ENCODE peak calls at places on chromosomes 4 and X, in nine cellular contexts. One of them, this sample, is unnamed.

GRCh38 chr4:3291969-3292570 is 751 bp upstream of the RGS12 start:
- DNase-seq in left ventricle myocardium inferior: peak; percentile 68
- DNase-seq in neural crest cell: peak; percentile 36
- DNase-seq in GM13976: no peak
- DNase-seq in fibroblast of lung: peak; percentile 20
- DNase-seq in fibroblast of mammary gland: peak; percentile 11
- DNase-seq in endothelial cell of umbilical vein: no peak
- DNase-seq in HCT116: peak; percentile 8
- DNase-seq in WTC11: peak; percentile 43
- DNase-seq in this sample: peak; percentile 87

GRCh38 chr4:37682701-37683401 is 3.3 kb downstream of the RELL1 start:
- DNase-seq in left ventricle myocardium inferior: no peak
- DNase-seq in neural crest cell: no peak
- DNase-seq in GM13976: peak; percentile 36
- DNase-seq in fibroblast of lung: no peak
- DNase-seq in fibroblast of mammary gland: no peak
- DNase-seq in endothelial cell of umbilical vein: peak; percentile 44
- DNase-seq in HCT116: no peak
- DNase-seq in WTC11: no peak
- DNase-seq in this sample: no peak

GRCh38 chr4:118124977-118125376 is 90.7 kb downstream of the NDST3 start:
- DNase-seq in left ventricle myocardium inferior: no peak
- DNase-seq in neural crest cell: no peak
- DNase-seq in GM13976: no peak
- DNase-seq in fibroblast of lung: no peak
- DNase-seq in fibroblast of mammary gland: no peak
- DNase-seq in endothelial cell of umbilical vein: peak; percentile 12
- DNase-seq in HCT116: no peak
- DNase-seq in WTC11: no peak
- DNase-seq in this sample: no peak

GRCh38 chr4:169870507-169870906 is 112.8 kb upstream of the HPF1 start:
- DNase-seq in left ventricle myocardium inferior: no peak
- DNase-seq in neural crest cell: no peak
- DNase-seq in GM13976: no peak
- DNase-seq in fibroblast of lung: no peak
- DNase-seq in fibroblast of mammary gland: no peak
- DNase-seq in endothelial cell of umbilical vein: no peak
- DNase-seq in HCT116: no peak
- DNase-seq in WTC11: no peak
- DNase-seq in this sample: no peak

GRCh38 chrX:17813277-17813676 is 47.8 kb downstream of the RAI2 start:
- DNase-seq in left ventricle myocardium inferior: no peak
- DNase-seq in neural crest cell: no peak
- DNase-seq in GM13976: no peak
- DNase-seq in fibroblast of lung: no peak
- DNase-seq in fibroblast of mammary gland: no peak
- DNase-seq in endothelial cell of umbilical vein: no peak
- DNase-seq in HCT116: no peak
- DNase-seq in WTC11: no peak
- DNase-seq in this sample: no peak

GRCh38 chr4:7155611-7156071 is 36.7 kb upstream of the SORCS2 start:
- DNase-seq in left ventricle myocardium inferior: peak; percentile 31
- DNase-seq in neural crest cell: no peak
- DNase-seq in GM13976: no peak
- DNase-seq in fibroblast of lung: no peak
- DNase-seq in fibroblast of mammary gland: peak; percentile 56
- DNase-seq in endothelial cell of umbilical vein: peak; percentile 7
- DNase-seq in HCT116: no peak
- DNase-seq in WTC11: no peak
- DNase-seq in this sample: no peak

GRCh38 chr4:142236268-142236667 is 599.9 kb downstream of the IL15 start:
- DNase-seq in left ventricle myocardium inferior: no peak
- DNase-seq in neural crest cell: no peak
- DNase-seq in GM13976: no peak
- DNase-seq in fibroblast of lung: no peak
- DNase-seq in fibroblast of mammary gland: no peak
- DNase-seq in endothelial cell of umbilical vein: no peak
- DNase-seq in HCT116: no peak
- DNase-seq in WTC11: no peak
- DNase-seq in this sample: no peak

GRCh38 chr4:13968723-13969122 is 341.2 kb upstream of the BOD1L1 start:
- DNase-seq in left ventricle myocardium inferior: no peak
- DNase-seq in neural crest cell: no peak
- DNase-seq in GM13976: no peak
- DNase-seq in fibroblast of lung: peak; percentile 17
- DNase-seq in fibroblast of mammary gland: no peak
- DNase-seq in endothelial cell of umbilical vein: no peak
- DNase-seq in HCT116: no peak
- DNase-seq in WTC11: no peak
- DNase-seq in this sample: no peak

GRCh38 chr4:173252024-173252935 is 81.9 kb downstream of the HMGB2 start:
- DNase-seq in left ventricle myocardium inferior: peak; percentile 33
- DNase-seq in neural crest cell: no peak
- DNase-seq in GM13976: no peak
- DNase-seq in fibroblast of lung: peak; percentile 99
- DNase-seq in fibroblast of mammary gland: peak; percentile 99
- DNase-seq in endothelial cell of umbilical vein: peak; percentile 99
- DNase-seq in HCT116: peak; percentile 99
- DNase-seq in WTC11: peak; percentile 17
- DNase-seq in this sample: peak; percentile 92

GRCh38 chr4:15470149-15470520 is 453 bp downstream of the CC2D2A start:
- DNase-seq in left ventricle myocardium inferior: no peak
- DNase-seq in neural crest cell: no peak
- DNase-seq in GM13976: no peak
- DNase-seq in fibroblast of lung: peak; percentile 30
- DNase-seq in fibroblast of mammary gland: no peak
- DNase-seq in endothelial cell of umbilical vein: no peak
- DNase-seq in HCT116: no peak
- DNase-seq in WTC11: no peak
- DNase-seq in this sample: no peak

GRCh38 chr4:2296621-2297601 is 35.0 kb upstream of the MXD4 start:
- DNase-seq in left ventricle myocardium inferior: no peak
- DNase-seq in neural crest cell: no peak
- DNase-seq in GM13976: no peak
- DNase-seq in fibroblast of lung: no peak
- DNase-seq in fibroblast of mammary gland: no peak
- DNase-seq in endothelial cell of umbilical vein: no peak
- DNase-seq in HCT116: no peak
- DNase-seq in WTC11: no peak
- DNase-seq in this sample: no peak

DNA sequence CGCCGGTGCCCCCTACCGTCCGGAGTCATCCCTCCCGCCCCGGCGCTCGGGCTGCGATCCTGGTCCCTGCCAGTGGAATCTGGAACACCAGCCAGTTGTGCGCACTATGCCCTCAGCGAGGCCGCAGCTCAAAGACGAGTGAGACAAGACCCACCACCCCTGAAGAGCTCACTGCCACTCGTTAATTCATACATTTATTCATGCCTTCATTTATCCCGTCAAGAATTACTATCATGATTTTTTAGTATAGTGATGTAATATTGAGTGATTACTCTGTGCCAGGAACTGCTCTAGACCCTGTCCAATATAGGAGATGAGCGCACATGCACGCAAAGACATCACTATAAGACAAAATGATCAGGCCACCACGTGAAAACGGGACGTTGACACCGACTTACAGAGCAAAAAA is 252 bp upstream of the PPA2 start:
- DNase-seq in left ventricle myocardium inferior: peak; percentile 89
- DNase-seq in neural crest cell: peak; percentile 82
- DNase-seq in GM13976: no peak
- DNase-seq in fibroblast of lung: peak; percentile 82
- DNase-seq in fibroblast of mammary gland: peak; percentile 78
- DNase-seq in endothelial cell of umbilical vein: peak; percentile 89
- DNase-seq in HCT116: no peak
- DNase-seq in WTC11: peak; percentile 86
- DNase-seq in this sample: peak; percentile 95
- TF ChIP-seq CTCF in left ventricle myocardium inferior: peak; percentile 93
- TF ChIP-seq CTCF in neural crest cell: peak; percentile 88
- TF ChIP-seq CTCF in GM13976: peak; percentile 96
- TF ChIP-seq CTCF in fibroblast of lung: peak; percentile 82
- TF ChIP-seq CTCF in fibroblast of mammary gland: peak; percentile 55
- TF ChIP-seq CTCF in endothelial cell of umbilical vein: peak; percentile 93
- TF ChIP-seq CTCF in HCT116: peak; percentile 75
- TF ChIP-seq CTCF in WTC11: peak; percentile 60
- TF ChIP-seq CTCF in this sample: peak; percentile 93

DNA sequence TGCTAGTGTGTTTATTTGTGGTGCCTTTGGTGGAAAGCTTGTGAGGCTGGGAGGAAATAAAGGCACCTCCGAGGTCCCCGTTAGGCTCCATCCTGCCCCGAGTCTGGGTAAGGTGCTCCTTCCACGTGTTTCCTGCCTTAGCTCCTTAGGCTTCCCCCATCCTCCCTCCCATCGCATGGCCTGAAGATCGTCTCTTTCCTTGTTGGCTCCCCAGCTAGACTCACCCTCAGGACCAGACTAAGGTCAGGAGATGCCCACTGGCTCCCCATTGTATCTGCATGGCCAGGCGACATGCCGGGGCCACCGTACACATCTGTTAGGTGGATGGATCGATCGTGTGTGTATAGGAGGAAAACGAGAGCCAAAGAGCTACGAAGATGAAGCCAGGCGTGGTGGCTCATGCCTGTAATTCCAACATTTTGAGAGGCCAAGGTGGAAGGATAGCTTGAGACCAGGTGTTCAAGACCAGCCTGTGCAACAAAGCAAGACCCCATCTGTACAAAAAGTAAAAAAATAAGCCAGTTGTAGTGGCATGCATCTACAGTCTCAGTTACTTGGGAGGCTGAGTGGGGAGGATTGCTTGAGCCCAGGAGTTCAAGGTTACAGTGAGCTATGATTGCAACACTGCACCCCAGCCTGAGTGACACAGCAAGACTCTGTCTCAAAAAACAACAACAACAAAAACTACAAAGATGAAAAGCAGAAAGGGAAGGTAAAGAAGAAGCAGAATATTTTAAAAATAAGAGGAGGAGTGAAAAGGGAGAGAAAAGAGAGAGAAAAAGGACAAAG is 53.7 kb downstream of the SEPSECS start:
- DNase-seq in left ventricle myocardium inferior: no peak
- DNase-seq in neural crest cell: no peak
- DNase-seq in GM13976: peak; percentile 3
- DNase-seq in fibroblast of lung: no peak
- DNase-seq in fibroblast of mammary gland: no peak
- DNase-seq in endothelial cell of umbilical vein: no peak
- DNase-seq in HCT116: no peak
- DNase-seq in WTC11: no peak
- DNase-seq in this sample: peak; percentile 68
- TF ChIP-seq CTCF in left ventricle myocardium inferior: no peak
- TF ChIP-seq CTCF in neural crest cell: no peak
- TF ChIP-seq CTCF in GM13976: no peak
- TF ChIP-seq CTCF in fibroblast of lung: no peak
- TF ChIP-seq CTCF in fibroblast of mammary gland: no peak
- TF ChIP-seq CTCF in endothelial cell of umbilical vein: no peak
- TF ChIP-seq CTCF in HCT116: no peak
- TF ChIP-seq CTCF in WTC11: no peak
- TF ChIP-seq CTCF in this sample: no peak

GRCh38 chr4:29972121-29972520 is 748.0 kb upstream of the PCDH7 start:
- DNase-seq in left ventricle myocardium inferior: no peak
- DNase-seq in neural crest cell: no peak
- DNase-seq in GM13976: no peak
- DNase-seq in fibroblast of lung: no peak
- DNase-seq in fibroblast of mammary gland: peak; percentile 10
- DNase-seq in endothelial cell of umbilical vein: no peak
- DNase-seq in HCT116: no peak
- DNase-seq in WTC11: no peak
- DNase-seq in this sample: no peak

GRCh38 chr4:29966386-29966785 is 753.8 kb upstream of the PCDH7 start:
- DNase-seq in left ventricle myocardium inferior: no peak
- DNase-seq in neural crest cell: no peak
- DNase-seq in GM13976: no peak
- DNase-seq in fibroblast of lung: no peak
- DNase-seq in fibroblast of mammary gland: no peak
- DNase-seq in endothelial cell of umbilical vein: no peak
- DNase-seq in HCT116: no peak
- DNase-seq in WTC11: no peak
- DNase-seq in this sample: no peak

DNA sequence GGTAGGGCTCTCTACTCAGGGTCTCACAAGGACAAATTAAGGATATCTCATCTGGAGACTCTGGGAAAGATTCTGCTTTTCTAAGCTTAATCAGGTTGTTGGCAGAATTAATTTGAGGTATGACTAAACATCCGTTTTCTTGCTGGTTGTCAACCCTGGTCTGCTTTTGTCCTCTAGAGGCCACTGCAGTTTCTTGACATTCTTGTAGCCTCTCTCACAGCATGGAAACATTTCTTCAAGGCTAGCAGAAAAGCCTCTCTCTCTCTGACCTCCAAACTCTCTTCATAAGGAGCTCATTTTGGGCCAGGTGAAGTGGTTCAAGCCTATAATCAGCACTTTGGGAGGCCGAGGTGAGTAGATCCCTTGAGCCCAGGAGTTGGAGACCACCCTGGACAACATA is 749.5 kb upstream of the PCDH7 start:
- DNase-seq in left ventricle myocardium inferior: no peak
- DNase-seq in neural crest cell: no peak
- DNase-seq in GM13976: no peak
- DNase-seq in fibroblast of lung: peak; percentile 18
- DNase-seq in fibroblast of mammary gland: peak; percentile 2
- DNase-seq in endothelial cell of umbilical vein: peak; percentile 7
- DNase-seq in HCT116: peak; percentile 37
- DNase-seq in WTC11: no peak
- DNase-seq in this sample: no peak
- TF ChIP-seq CTCF in left ventricle myocardium inferior: no peak
- TF ChIP-seq CTCF in neural crest cell: peak; percentile 39
- TF ChIP-seq CTCF in GM13976: no peak
- TF ChIP-seq CTCF in fibroblast of lung: peak; percentile 50
- TF ChIP-seq CTCF in fibroblast of mammary gland: peak; percentile 15
- TF ChIP-seq CTCF in endothelial cell of umbilical vein: no peak
- TF ChIP-seq CTCF in HCT116: peak; percentile 66
- TF ChIP-seq CTCF in WTC11: no peak
- TF ChIP-seq CTCF in this sample: peak; percentile 63

DNA sequence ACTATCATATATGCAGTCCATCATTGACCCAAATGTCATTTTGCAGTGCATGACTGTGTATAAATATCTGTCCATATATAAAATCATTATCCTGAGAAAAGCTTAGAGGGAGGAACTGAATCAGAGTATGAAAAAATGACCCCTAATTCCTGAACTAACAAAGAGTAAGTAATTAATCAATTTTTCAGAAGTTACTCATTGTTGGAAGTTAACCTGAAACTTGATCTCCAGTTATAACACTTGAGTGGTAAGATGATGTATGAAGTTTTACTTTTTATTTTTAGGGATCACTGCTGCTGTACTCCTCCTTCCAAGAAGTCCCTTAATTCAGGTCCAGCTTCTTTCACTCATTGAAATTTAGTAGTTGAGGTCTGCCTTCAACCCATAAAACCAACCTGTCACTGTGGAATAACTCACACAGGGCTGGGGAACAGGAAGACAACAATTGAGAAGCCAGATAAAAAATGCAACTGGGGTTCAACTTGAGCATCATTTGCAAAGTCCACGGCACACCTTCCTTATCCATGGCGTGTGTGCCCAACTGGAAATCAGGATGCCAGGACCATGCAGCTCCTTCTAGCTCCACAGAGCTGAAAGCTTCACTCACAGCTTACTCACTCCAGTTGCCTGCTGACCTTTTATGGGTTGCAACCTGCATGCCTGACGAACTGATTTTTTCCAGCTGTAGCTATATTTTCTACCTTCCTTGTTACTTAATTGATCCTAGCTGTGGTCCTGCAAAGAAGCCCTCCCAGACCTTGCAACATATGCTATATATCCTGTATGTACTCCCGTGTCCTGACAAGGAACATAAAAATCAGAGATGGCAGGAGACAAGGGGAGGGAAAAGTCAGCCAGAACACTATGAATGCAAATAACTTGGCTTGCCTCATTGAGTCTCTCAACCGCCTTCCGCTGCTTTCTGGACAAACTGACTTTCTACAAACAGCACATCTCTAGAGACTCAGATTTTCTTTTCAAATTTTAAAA is 135.1 kb upstream of the LDB2 start:
- DNase-seq in left ventricle myocardium inferior: no peak
- DNase-seq in neural crest cell: no peak
- DNase-seq in GM13976: no peak
- DNase-seq in fibroblast of lung: peak; percentile 54
- DNase-seq in fibroblast of mammary gland: peak; percentile 68
- DNase-seq in endothelial cell of umbilical vein: no peak
- DNase-seq in HCT116: no peak
- DNase-seq in WTC11: no peak
- DNase-seq in this sample: no peak
- TF ChIP-seq CTCF in left ventricle myocardium inferior: no peak
- TF ChIP-seq CTCF in neural crest cell: no peak
- TF ChIP-seq CTCF in GM13976: no peak
- TF ChIP-seq CTCF in fibroblast of lung: no peak
- TF ChIP-seq CTCF in fibroblast of mammary gland: no peak
- TF ChIP-seq CTCF in endothelial cell of umbilical vein: no peak
- TF ChIP-seq CTCF in HCT116: no peak
- TF ChIP-seq CTCF in WTC11: no peak
- TF ChIP-seq CTCF in this sample: no peak

This sample was measured in osteocyte.